ENCODE peak calls at places on chromosomes 6 and 20, in eight cellular contexts. K, C, L, D, S, X, F and I are unnamed samples.

GRCh38 chr6:116948535-116949304 is 71.7 kb downstream of the RFX6 start:
- DNase-seq in X (peak; percentile 77), C (no peak), D (no peak), F (no peak), S (no peak), K (no peak), L (no peak), I (no peak)

GRCh38 chr20:36856691-36857635 is 19.0 kb upstream of the TLDC2 start:
- DNase-seq in F (no peak), X (no peak), D (peak; percentile 82), S (no peak), L (no peak), C (no peak), K (no peak), I (no peak)

GRCh38 chr6:104325341-104326172 is 534.2 kb downstream of the HACE1 start:
- DNase-seq in S (peak; percentile 30), K (peak; percentile 12), C (no peak), L (no peak), F (peak; percentile 34), D (peak; percentile 77), X (no peak), I (peak; percentile 6)

GRCh38 chr6:82842721-82843120 is 222.9 kb downstream of the UBE3D start:
- DNase-seq in F (no peak), X (no peak), D (peak; percentile 44), K (no peak), C (no peak), L (no peak), S (no peak), I (peak; percentile 20)

GRCh38 chr6:71707059-71707458 is 179.3 kb upstream of the RIMS1 start:
- DNase-seq in X (no peak), L (no peak), C (no peak), D (no peak), F (no peak), K (no peak), S (no peak), I (no peak)

GRCh38 chr6:44730771-44731391 is 343.4 kb downstream of the CDC5L start:
- DNase-seq in F (no peak), L (no peak), S (no peak), D (peak; percentile 10), X (no peak), C (no peak), K (no peak), I (peak; percentile 37)

GRCh38 chr20:699811-700338 is 24.3 kb upstream of the SCRT2 start:
- DNase-seq in S (peak; percentile 74), X (no peak), L (peak; percentile 39), F (peak; percentile 64), K (no peak), C (no peak), D (no peak), I (no peak)

GRCh38 chr20:53736757-53737403 is 143.2 kb upstream of the ZNF217 start:
- DNase-seq in D (peak; percentile 64), F (no peak), X (no peak), C (no peak), K (no peak), S (no peak), L (no peak), I (no peak)

GRCh38 chr20:47468290-47469050 is 33.2 kb upstream of the NCOA3 start:
- DNase-seq in C (no peak), X (no peak), F (no peak), K (peak; percentile 47), L (no peak), D (no peak), S (no peak), I (no peak)

GRCh38 chr6:43096451-43097097 is 20.5 kb downstream of the PTK7 start:
- DNase-seq in C (no peak), L (no peak), K (no peak), X (no peak), D (peak; percentile 73), F (peak; percentile 62), S (no peak), I (no peak)

GRCh38 chr6:29887330-29887818 is 55.0 kb upstream of the HLA-A start:
- DNase-seq in L (no peak), C (peak; percentile 70), S (peak; percentile 29), X (no peak), F (no peak), D (peak; percentile 6), K (no peak), I (no peak)